ENCODE peak calls at places on chromosomes 6 and 20, in seven cellular contexts. N is heart left ventricle; G is neural progenitor cell; I is breast epithelium; T is pancreas; Y is GM23248; A is CD8-positive, alpha-beta T cell. P is an unnamed sample.

GRCh38 chr6:18035330-18035854 is 48.0 kb upstream of the KIF13A start:
- DNase-seq in N (no peak), G (no peak), I (no peak), T (no peak), Y (no peak), A (no peak), P (no peak)

GRCh38 chr6:156279306-156279969 is 497.7 kb upstream of the ARID1B start:
- DNase-seq in N (no peak), G (no peak), I (no peak), T (no peak), Y (no peak), A (no peak), P (no peak)

GRCh38 chr20:36932476-36933426 is 18.8 kb downstream of the SAMHD1 start:
- DNase-seq in N (no peak), G (no peak), I (no peak), T (no peak), Y (peak), A (no peak), P (no peak)

GRCh38 chr20:51019598-51020592 is 3.0 kb downstream of the KCNG1 start:
- DNase-seq in N (no peak), G (no peak), I (no peak), T (no peak), Y (no peak), A (no peak), P (no peak)

GRCh38 chr6:93817937-93818336 is 398.6 kb upstream of the EPHA7 start:
- DNase-seq in N (no peak), G (no peak), I (no peak), T (no peak), Y (no peak), A (no peak), P (no peak)

GRCh38 chr20:62412194-62413024 is 5.3 kb upstream of the CABLES2 start:
- DNase-seq in N (no peak), G (no peak), I (no peak), T (no peak), Y (no peak), A (no peak), P (no peak)

GRCh38 chr20:52783769-52784168 is 188.4 kb upstream of the TSHZ2 start:
- DNase-seq in N (no peak), G (peak), I (no peak), T (no peak), Y (peak), A (peak), P (no peak)

GRCh38 chr6:38517005-38517404 is 122.7 kb downstream of the BTBD9 start:
- DNase-seq in N (no peak), G (no peak), I (no peak), T (no peak), Y (peak), A (no peak), P (no peak)

GRCh38 chr6:141103246-141103645 is 1029.5 kb upstream of the GJE1 start:
- DNase-seq in N (no peak), G (no peak), I (no peak), T (no peak), Y (peak), A (no peak), P (no peak)

DNA sequence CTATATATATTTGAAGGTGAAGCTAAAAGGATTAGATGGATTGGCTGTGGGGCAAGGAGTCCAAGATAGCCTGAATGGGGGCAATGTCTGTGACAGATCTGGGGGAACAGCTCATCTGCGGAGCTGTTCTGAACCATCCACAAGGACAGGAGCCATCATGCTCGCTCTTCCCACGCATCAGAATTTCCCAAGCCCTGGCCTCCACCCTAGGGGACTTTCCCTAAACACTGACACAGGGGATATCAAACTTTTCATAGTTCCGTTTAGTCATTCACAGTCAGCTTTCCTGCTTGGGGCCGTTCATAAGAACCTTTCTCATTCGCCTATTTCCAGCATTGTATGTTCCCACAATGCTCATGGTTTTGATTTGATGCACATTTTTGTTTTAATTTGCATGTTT is 37.6 kb upstream of the CCN6 start:
- DNase-seq in N (peak), G (no peak), I (no peak), T (no peak), Y (peak), A (no peak), P (peak)
- H3K27ac ChIP-seq in N (peak), G (no peak), I (no peak), T (no peak), Y (peak), A (no peak), P (no peak)

DNA sequence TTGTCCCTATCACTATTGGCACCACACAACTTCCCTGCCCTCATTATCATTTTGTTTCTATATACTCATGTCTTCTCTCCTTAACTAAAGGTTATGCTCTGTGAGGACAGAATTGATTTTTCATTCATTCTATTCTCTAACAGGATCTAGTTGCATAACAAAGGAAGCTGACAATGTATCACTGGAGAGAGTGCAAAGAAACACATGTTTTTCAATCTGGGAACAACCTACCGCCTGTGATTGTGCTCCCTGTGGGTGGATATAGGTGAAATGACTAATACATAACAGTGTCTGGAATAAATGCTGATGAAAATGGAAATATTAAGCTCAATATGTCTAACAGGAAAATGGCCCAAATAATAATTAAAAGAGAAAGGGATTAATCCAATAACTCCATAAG is 56.6 kb downstream of the COL12A1 start:
- DNase-seq in N (no peak), G (no peak), I (no peak), T (no peak), Y (peak), A (no peak), P (no peak)
- H3K4me3 ChIP-seq in N (no peak), G (no peak), I (no peak), T (no peak), Y (no peak), A (no peak), P (no peak)

DNA sequence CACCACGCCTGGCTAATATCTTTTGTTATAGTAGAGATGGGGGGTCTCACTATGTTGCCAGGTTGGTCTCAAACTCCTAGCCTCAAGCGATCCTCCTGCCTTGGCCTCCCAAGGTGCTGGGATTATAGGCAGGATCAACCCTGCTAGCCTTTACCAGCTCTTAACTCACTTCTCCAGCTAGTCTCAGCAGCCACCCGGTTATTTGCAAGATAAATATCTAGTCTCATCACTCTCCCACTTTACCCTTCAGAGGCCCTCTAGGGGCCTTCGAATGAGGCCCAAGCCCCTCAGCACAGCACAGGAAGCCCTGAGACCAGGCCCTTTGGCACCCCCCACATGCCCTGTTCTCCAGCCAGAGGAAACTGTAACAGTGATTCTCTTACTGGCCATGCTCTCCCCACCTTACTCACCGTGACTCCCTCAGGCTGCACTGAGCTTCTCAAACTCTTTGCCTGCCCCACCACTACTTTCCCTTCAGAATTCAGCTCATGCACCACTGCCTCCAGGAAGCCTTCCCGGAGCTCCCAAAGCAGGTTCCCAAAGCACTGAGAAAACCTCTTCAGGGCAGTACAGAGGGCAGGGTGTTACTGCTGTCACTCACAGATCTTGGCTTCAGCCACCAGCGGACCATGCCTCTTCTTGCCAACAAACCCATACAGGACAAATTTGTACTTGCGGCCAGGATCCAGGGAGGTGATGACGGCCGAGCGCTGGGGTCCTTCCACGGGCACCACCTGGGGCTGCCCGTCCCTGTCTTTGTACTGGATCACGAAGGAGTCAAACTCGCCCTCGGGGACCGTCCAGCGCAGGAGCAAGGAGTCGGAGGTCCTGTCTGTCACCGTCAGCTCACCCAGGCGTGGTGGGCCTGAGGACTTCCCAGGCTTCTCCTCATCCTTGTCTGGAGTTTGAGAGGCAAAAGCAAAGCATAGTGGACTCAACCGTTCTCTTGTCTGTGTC is 25.0 kb downstream of the TNXB start:
- DNase-seq in N (peak), G (no peak), I (no peak), T (no peak), Y (no peak), A (no peak), P (no peak)
- H3K27ac ChIP-seq in N (no peak), G (no peak), I (no peak), T (no peak), Y (peak), A (no peak), P (no peak)

DNA sequence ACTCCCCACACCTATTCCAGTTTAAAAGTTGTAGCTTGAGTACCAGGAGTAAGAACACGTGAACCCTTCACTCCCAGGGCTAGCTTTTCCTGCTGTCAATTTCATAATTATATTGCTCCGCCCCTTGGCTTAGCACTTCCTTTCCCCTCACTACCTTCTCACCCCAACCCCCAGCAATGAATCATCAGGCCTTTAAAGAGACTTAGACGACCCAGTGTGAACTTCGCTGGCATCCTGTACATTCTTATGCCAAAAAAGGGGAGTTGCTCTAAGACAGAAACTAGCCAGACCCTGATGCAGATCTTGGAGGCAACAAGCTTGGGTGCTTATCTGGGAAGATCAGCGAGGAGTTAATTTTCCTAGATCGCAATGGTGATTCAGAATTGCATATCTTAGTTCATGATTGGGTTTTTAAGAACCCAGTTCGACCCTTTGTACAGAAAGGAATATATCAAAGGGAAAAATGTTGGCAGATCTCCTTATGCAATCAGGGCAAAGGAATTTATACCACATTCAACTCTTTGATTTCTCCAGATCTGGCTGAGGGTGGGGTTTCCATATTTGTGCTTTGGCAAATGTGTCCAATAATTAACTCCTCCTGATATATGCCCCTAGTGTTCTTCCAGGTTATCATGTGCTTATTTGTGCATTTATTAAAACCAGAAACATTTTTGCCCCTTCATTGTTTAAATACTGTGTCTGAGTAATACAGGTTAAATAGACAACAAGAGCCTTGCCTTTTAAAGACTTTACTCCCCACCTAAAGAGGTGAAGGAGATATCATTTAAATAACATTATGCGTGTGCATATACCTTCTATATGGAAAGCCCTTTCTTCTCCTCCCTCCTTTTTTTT is 8.1 kb upstream of the ATXN1 start:
- DNase-seq in N (no peak), G (no peak), I (no peak), T (peak), Y (peak), A (peak), P (peak)
- H3K4me3 ChIP-seq in N (no peak), G (no peak), I (no peak), T (no peak), Y (peak), A (peak), P (no peak)

DNA sequence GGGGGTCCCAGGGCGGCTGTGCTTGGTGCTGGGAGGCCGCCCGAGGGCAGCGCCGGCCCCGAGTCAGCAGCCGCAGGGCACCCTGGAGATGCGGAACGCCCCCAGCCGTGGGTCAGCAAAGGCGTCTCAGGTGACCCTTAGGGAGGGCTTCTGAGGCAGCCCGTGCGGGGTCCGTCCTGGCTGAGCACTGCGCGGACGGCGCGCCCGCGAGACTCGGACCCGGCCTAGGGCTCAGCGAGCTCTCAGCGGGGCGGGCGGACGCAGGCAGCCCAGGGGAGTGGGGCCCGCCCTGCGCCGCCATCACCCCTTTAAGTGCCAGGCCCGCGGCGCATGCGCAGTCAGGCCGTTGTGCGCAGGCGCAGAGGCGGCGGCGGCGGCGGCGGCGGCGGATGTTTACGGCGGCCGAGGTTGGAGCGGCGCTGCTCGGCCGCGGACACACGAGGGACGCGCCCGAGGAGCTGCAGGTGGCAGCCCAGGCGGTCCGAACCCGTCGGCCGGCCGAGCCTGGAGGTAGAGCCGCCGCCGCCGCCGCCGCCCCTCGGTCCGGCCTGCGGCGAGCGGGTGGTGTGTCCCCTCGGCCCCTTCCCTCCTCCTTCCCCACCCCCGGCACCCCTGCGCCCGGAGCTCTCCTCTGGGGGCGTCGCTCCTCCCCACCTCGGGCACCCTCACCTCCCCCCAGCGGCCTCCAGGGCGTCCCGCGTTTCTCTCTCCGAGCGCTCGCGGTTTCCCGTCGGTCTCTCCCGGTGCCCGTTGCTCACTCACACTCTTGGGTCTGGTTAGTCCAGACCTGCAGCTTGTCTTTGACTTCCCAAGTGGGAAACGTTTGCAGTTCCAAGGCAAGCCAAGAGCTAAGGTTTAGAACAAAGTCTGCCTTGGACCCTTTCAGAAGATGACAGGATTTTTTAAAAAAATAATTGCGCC is at the start of gene PCMTD2:
- DNase-seq in N (peak), G (peak), I (peak), T (peak), Y (peak), A (peak), P (peak)
- H3K27ac ChIP-seq in N (peak), G (no peak), I (peak), T (peak), Y (peak), A (peak), P (peak)

GRCh38 chr6:42426191-42426590 is 25.5 kb downstream of the TRERF1 start:
- DNase-seq in N (no peak), G (no peak), I (no peak), T (no peak), Y (no peak), A (no peak), P (no peak)

GRCh38 chr6:42431356-42431755 is 20.4 kb downstream of the TRERF1 start:
- DNase-seq in N (no peak), G (peak), I (no peak), T (no peak), Y (no peak), A (no peak), P (no peak)

GRCh38 chr6:42429042-42429574 is 22.6 kb downstream of the TRERF1 start:
- DNase-seq in N (no peak), G (no peak), I (no peak), T (no peak), Y (no peak), A (no peak), P (no peak)

GRCh38 chr6:42429836-42430235 is 21.9 kb downstream of the TRERF1 start:
- DNase-seq in N (no peak), G (no peak), I (no peak), T (no peak), Y (no peak), A (no peak), P (no peak)

GRCh38 chr6:42428326-42429041 is 23.2 kb downstream of the TRERF1 start:
- DNase-seq in N (peak), G (peak), I (no peak), T (peak), Y (peak), A (peak), P (no peak)
- H3K4me3 ChIP-seq in N (no peak), G (no peak), I (peak), T (no peak), Y (no peak), A (no peak), P (no peak)

DNA sequence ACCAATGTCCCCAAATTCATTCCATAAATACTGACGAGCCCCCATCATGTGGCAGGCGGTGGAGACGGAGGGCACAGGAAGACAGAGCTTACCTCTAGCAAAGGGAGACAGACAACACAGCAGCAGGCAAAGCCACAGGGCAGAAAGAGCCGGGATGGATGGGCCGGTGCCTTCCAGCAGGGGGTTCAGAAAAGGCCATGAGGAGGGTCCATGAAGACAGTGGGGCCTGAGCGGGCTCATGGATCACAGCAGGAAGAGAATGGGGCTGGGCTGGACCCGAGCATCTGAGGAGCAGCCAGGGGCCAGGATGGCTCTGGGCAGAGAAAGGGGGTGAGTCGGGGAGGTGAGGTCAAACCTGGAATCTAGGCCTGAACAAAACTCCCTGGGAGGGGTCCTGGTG is 42.0 kb downstream of the PREX1 start:
- DNase-seq in N (no peak), G (no peak), I (no peak), T (no peak), Y (no peak), A (no peak), P (no peak)
- H3K27ac ChIP-seq in N (no peak), G (no peak), I (peak), T (no peak), Y (no peak), A (no peak), P (no peak)

GRCh38 chr20:59165794-59166709 is 2.4 kb downstream of the ZNF831 start:
- DNase-seq in N (no peak), G (no peak), I (no peak), T (no peak), Y (no peak), A (peak), P (no peak)
- H3K4me3 ChIP-seq in N (no peak), G (no peak), I (no peak), T (no peak), Y (no peak), A (peak), P (no peak)

GRCh38 chr20:44208770-44209169 is 1.8 kb downstream of the OSER1 start:
- DNase-seq in N (no peak), G (no peak), I (no peak), T (no peak), Y (peak), A (no peak), P (no peak)
- H3K27ac ChIP-seq in N (peak), G (peak), I (peak), T (no peak), Y (peak), A (no peak), P (peak)